ENCODE peak calls at places on chromosomes 6 and 20, in four cellular contexts. L is HEK293T; Q is fibroblast of lung; J is stimulated activated CD4-positive, alpha-beta T cell treated with anti-CD3 and anti-CD28 coated beads, Interleukin-4, amount 100 ng/mL, for 48 hours. H is an unnamed sample.

GRCh38 chr6:130587778-130588520 is 222.1 kb downstream of the TMEM200A start:
- DNase-seq in L (no peak), Q (peak; percentile 68), J (no peak), H (no peak)

GRCh38 chr6:135182993-135183531 is 2.0 kb downstream of the MYB start:
- DNase-seq in L (peak; percentile 18), Q (no peak), J (peak; percentile 74), H (peak; percentile 88)

GRCh38 chr6:80341330-80341729 is 234.9 kb downstream of the BCKDHB start:
- DNase-seq in L (no peak), Q (peak; percentile 73), J (no peak), H (no peak)

GRCh38 chr6:30615958-30616810 is 859 bp downstream of the PPP1R10 start:
- DNase-seq in L (no peak), Q (peak; percentile 30), J (no peak), H (peak; percentile 67)

GRCh38 chr20:58138395-58138794 is 90.1 kb downstream of the ANKRD60 start:
- DNase-seq in L (no peak), Q (no peak), J (no peak), H (no peak)

GRCh38 chr6:159279790-159280277 is 110.6 kb downstream of the FNDC1 start:
- DNase-seq in L (no peak), Q (no peak), J (no peak), H (no peak)

GRCh38 chr6:113736978-113737377 is 120.2 kb upstream of the MARCKS start:
- DNase-seq in L (no peak), Q (no peak), J (no peak), H (no peak)

GRCh38 chr6:152142116-152142515 is 334.6 kb downstream of the ESR1 start:
- DNase-seq in L (no peak), Q (no peak), J (no peak), H (no peak)